ENCODE peak calls at places on chromosomes 1 and 21, in four cellular contexts. A is WTC11, O is HepG2, S is HCT116. D is an unnamed sample.

GRCh38 chr1:242196101-242196500 is 197.2 kb upstream of the MAP1LC3C start:
- DNase-seq in A (no peak), O (no peak), S (no peak), D (no peak)

GRCh38 chr1:59081795-59082194 is 215.1 kb upstream of the FGGY start:
- DNase-seq in A (no peak), O (no peak), S (no peak), D (no peak)

GRCh38 chr1:2311184-2312032 is 79.9 kb downstream of the MORN1 start:
- DNase-seq in A (peak), O (peak), S (peak), D (peak)

GRCh38 chr21:45932922-45933502 is 48.6 kb upstream of the COL6A1 start:
- DNase-seq in A (no peak), O (no peak), S (no peak), D (no peak)

GRCh38 chr1:23618586-23619083 is 59.3 kb upstream of the ID3 start:
- DNase-seq in A (no peak), O (no peak), S (no peak), D (no peak)

GRCh38 chr1:63829349-63830327 is 55.8 kb downstream of the ROR1 start:
- DNase-seq in A (no peak), O (no peak), S (no peak), D (no peak)

GRCh38 chr1:238660849-238661248 is 725.5 kb upstream of the CHRM3 start:
- DNase-seq in A (no peak), O (no peak), S (no peak), D (no peak)

GRCh38 chr21:35136586-35137254 is 87.6 kb upstream of the RUNX1 start:
- DNase-seq in A (no peak), O (peak), S (peak), D (no peak)

GRCh38 chr1:43618521-43619313 is 31.2 kb upstream of the KDM4A start:
- DNase-seq in A (no peak), O (no peak), S (no peak), D (no peak)

GRCh38 chr21:19987671-19988070 is 1010.5 kb upstream of the NCAM2 start:
- DNase-seq in A (no peak), O (no peak), S (no peak), D (no peak)

GRCh38 chr1:205268846-205269680 is 41.3 kb downstream of the TMCC2 start:
- DNase-seq in A (no peak), O (no peak), S (no peak), D (no peak)

GRCh38 chr1:68320349-68320748 is 88.0 kb upstream of the WLS start:
- DNase-seq in A (peak), O (no peak), S (no peak), D (no peak)

GRCh38 chr1:202888204-202888506 is 794 bp downstream of the RABIF start:
- DNase-seq in A (no peak), O (no peak), S (peak), D (no peak)

GRCh38 chr1:111140680-111140967 is 601 bp downstream of the CEPT1 start:
- DNase-seq in A (no peak), O (peak), S (no peak), D (peak)

GRCh38 chr1:184930232-184930631 is 44.1 kb downstream of the NIBAN1 start:
- DNase-seq in A (no peak), O (no peak), S (no peak), D (no peak)

GRCh38 chr1:44676484-44677200 is 2.1 kb downstream of the ARMH1 start:
- DNase-seq in A (no peak), O (no peak), S (no peak), D (no peak)

GRCh38 chr1:218284377-218284916 is 646 bp upstream of the RRP15 start:
- DNase-seq in A (peak), O (no peak), S (no peak), D (no peak)

GRCh38 chr21:31780944-31781343 is 49.0 kb upstream of the SCAF4 start:
- DNase-seq in A (no peak), O (peak), S (peak), D (no peak)

GRCh38 chr1:71717186-71717585 is 565.2 kb downstream of the NEGR1 start:
- DNase-seq in A (no peak), O (no peak), S (no peak), D (no peak)

GRCh38 chr1:182841368-182841988 is 2.3 kb downstream of the DHX9 start:
- DNase-seq in A (no peak), O (peak), S (no peak), D (no peak)

GRCh38 chr1:112723511-112723839 is 8.3 kb upstream of the PPM1J start:
- DNase-seq in A (no peak), O (no peak), S (no peak), D (no peak)

GRCh38 chr1:14842891-14843290 is 244.4 kb downstream of the KAZN start:
- DNase-seq in A (no peak), O (no peak), S (no peak), D (no peak)

GRCh38 chr1:180906511-180906910 is 6.2 kb upstream of the KIAA1614 start:
- DNase-seq in A (no peak), O (no peak), S (no peak), D (no peak)

GRCh38 chr1:66628951-66629350 is 95.0 kb downstream of the SGIP1 start:
- DNase-seq in A (no peak), O (no peak), S (no peak), D (no peak)

GRCh38 chr1:230495021-230495550 is 69.0 kb upstream of the PGBD5 start:
- DNase-seq in A (no peak), O (no peak), S (no peak), D (no peak)

GRCh38 chr1:245956225-245956624 is 550.9 kb downstream of the SMYD3 start:
- DNase-seq in A (no peak), O (no peak), S (no peak), D (no peak)

GRCh38 chr21:40049959-40050290 is 182.7 kb downstream of the PCP4 start:
- DNase-seq in A (peak), O (no peak), S (no peak), D (no peak)

DNA sequence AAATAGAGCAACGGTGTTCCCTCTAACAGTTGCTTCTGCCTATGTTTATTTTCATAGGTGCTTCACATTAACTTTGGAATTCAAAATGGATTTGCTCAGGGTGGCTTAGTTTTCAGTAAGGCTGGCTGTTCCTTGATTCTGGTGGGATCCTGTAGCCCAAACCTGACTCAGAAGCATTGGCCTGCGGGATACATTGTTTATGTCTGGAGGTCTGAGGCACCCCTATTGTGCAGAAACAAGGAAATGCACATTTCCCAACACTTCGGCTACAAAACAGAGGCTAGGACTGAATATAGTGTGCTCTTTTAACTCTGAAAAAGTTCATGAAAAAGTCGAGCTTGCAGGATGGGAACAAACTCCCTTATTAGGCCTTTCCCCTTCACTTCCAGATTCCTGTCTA is 133.8 kb upstream of the F3 start:
- DNase-seq in A (no peak), O (no peak), S (no peak), D (no peak)
- TF ChIP-seq SP1 in A (no peak), O (no peak), S (no peak), D (no peak)

GRCh38 chr21:33578214-33578613 is 10.3 kb downstream of the DONSON start:
- DNase-seq in A (no peak), O (no peak), S (no peak), D (no peak)
- TF ChIP-seq SP1 in A (no peak), O (no peak), S (no peak), D (no peak)

DNA sequence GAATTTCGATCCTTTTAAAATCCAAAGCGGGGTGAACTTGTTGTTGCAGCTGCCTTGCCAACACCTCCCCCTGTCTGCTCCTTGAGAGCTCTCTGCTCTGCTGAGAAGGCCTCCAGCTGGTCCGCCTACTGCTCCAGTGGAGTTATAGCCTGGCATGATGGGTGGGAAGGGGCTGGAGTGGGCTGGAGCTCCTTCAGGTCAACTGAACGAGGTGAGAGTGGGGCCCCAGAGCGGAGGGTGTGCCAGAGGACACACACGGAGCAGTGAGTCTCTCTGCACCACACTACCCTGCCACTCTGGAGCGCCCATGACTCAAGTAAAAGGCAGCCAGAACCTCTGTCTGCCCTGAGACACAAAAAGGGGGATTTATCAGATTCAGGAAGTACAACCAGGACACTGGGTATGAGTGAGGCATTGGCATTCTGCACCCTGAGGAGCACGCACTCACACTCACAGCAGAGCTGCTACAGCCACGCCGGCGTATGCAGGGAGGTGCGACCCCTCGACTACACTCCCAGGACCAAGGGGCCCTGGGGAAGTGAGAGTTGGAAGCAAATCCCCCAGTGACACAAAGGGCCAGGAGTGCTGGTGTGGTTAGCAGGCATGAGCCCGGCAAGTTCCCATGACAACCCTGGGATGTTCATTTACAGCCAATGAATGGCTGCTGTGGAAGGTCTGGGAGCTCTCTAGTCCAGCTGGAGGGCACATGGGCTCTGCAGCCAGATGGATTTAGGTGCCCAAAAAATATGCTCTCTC is 28.0 kb upstream of the EVA1B start:
- DNase-seq in A (no peak), O (no peak), S (peak), D (no peak)
- TF ChIP-seq SP1 in A (no peak), O (no peak), S (peak), D (no peak)

GRCh38 chr1:209896346-209896745 is 41.7 kb upstream of the SYT14 start:
- DNase-seq in A (no peak), O (no peak), S (no peak), D (peak)
- TF ChIP-seq SP1 in A (no peak), O (no peak), S (no peak), D (no peak)

GRCh38 chr1:246971322-246971721 is 36.5 kb downstream of the ZNF695 start:
- DNase-seq in A (peak), O (peak), S (no peak), D (no peak)
- TF ChIP-seq SP1 in A (no peak), O (no peak), S (no peak), D (no peak)